ENCODE peak calls at places on chromosomes 1 and 21, in seven cellular contexts. H is activated CD4-positive, alpha-beta T cell treated with anti-CD3 and anti-CD28 coated beads, Interleukin-2, amount 50 U/mL, for 24 hours; B is AG04449; D is EL; T is stimulated activated CD8-positive, alpha-beta memory T cell treated with anti-CD3 and anti-CD28 coated beads, Interleukin-2, amount 100 ng/mL, for 1 hour; P is T-helper 2 cell; U is DND-41. I is an unnamed sample.
A peak's percentile ranks its signal among the peaks of the same experiment; 100 is the strongest.

GRCh38 chr1:25197982-25198681 is 34.2 kb downstream of the SYF2 start:
- DNase-seq in H (no peak), B (no peak), D (no peak), T (no peak), P (no peak), U (no peak), I (no peak)

GRCh38 chr1:171233183-171233582 is 15.1 kb upstream of the FMO1 start:
- DNase-seq in H (no peak), B (no peak), D (no peak), T (no peak), P (no peak), U (no peak), I (no peak)

GRCh38 chr1:210536263-210536961 is 207.7 kb downstream of the HHAT start:
- DNase-seq in H (no peak), B (no peak), D (no peak), T (no peak), P (no peak), U (no peak), I (no peak)

GRCh38 chr1:1782399-1783221 is 4.3 kb upstream of the NADK start:
- DNase-seq in H (no peak), B (no peak), D (peak; percentile 70), T (no peak), P (no peak), U (no peak), I (peak; percentile 54)

GRCh38 chr1:12052997-12053686 is 10.0 kb upstream of the TNFRSF8 start:
- DNase-seq in H (no peak), B (no peak), D (no peak), T (no peak), P (no peak), U (no peak), I (no peak)

GRCh38 chr21:45098867-45099266 is 24.5 kb downstream of the ADARB1 start:
- DNase-seq in H (no peak), B (no peak), D (peak; percentile 22), T (no peak), P (no peak), U (no peak), I (no peak)

GRCh38 chr1:7187121-7187510 is 401.9 kb downstream of the CAMTA1 start:
- DNase-seq in H (no peak), B (no peak), D (no peak), T (no peak), P (no peak), U (no peak), I (no peak)

GRCh38 chr1:235277709-235278108 is 50.3 kb downstream of the ARID4B start:
- DNase-seq in H (no peak), B (no peak), D (no peak), T (no peak), P (no peak), U (no peak), I (no peak)

GRCh38 chr1:116763787-116764465 is 9.7 kb downstream of the CD2 start:
- DNase-seq in H (no peak), B (no peak), D (peak; percentile 19), T (no peak), P (no peak), U (peak; percentile 61), I (no peak)

GRCh38 chr1:161771973-161772372 is 5.9 kb downstream of the ATF6 start:
- DNase-seq in H (no peak), B (no peak), D (no peak), T (no peak), P (no peak), U (no peak), I (no peak)

GRCh38 chr1:914253-914890 is 9.4 kb upstream of the SAMD11 start:
- DNase-seq in H (no peak), B (no peak), D (no peak), T (no peak), P (peak; percentile 5), U (no peak), I (no peak)

GRCh38 chr1:241413386-241413785 is 56.4 kb upstream of the RGS7 start:
- DNase-seq in H (no peak), B (no peak), D (peak; percentile 97), T (no peak), P (no peak), U (no peak), I (no peak)

GRCh38 chr1:60970081-60970509 is 112.3 kb upstream of the NFIA start:
- DNase-seq in H (no peak), B (no peak), D (peak; percentile 8), T (no peak), P (no peak), U (no peak), I (no peak)

GRCh38 chr1:47906009-47906432 is 91.2 kb downstream of the TRABD2B start:
- DNase-seq in H (no peak), B (no peak), D (no peak), T (no peak), P (no peak), U (no peak), I (no peak)

GRCh38 chr1:248703674-248704073 is 1.1 kb upstream of the OR14I1 start:
- DNase-seq in H (no peak), B (no peak), D (no peak), T (no peak), P (no peak), U (no peak), I (no peak)

GRCh38 chr1:231027136-231027925 is 12.7 kb downstream of the FAM89A start:
- DNase-seq in H (no peak), B (no peak), D (no peak), T (no peak), P (no peak), U (no peak), I (no peak)

GRCh38 chr21:14942801-14943490 is 121.9 kb downstream of the NRIP1 start:
- DNase-seq in H (no peak), B (no peak), D (no peak), T (no peak), P (no peak), U (no peak), I (no peak)

GRCh38 chr21:41529769-41530168 is 21.8 kb upstream of the TMPRSS2 start:
- DNase-seq in H (no peak), B (no peak), D (no peak), T (no peak), P (no peak), U (no peak), I (no peak)

GRCh38 chr21:46183910-46184624 is at the start of gene SPATC1L:
- DNase-seq in H (no peak), B (no peak), D (peak; percentile 58), T (peak; percentile 31), P (no peak), U (no peak), I (peak; percentile 71)

GRCh38 chr1:94616503-94616902 is 74.9 kb upstream of the F3 start:
- DNase-seq in H (no peak), B (no peak), D (peak; percentile 16), T (no peak), P (no peak), U (no peak), I (no peak)

GRCh38 chr1:155017021-155017945 is 14.7 kb downstream of the ZBTB7B start:
- DNase-seq in H (peak; percentile 83), B (peak; percentile 14), D (peak; percentile 95), T (peak; percentile 81), P (peak; percentile 80), U (peak; percentile 82), I (peak; percentile 86)

GRCh38 chr1:63983391-63984256 is 209.8 kb downstream of the ROR1 start:
- DNase-seq in H (no peak), B (no peak), D (no peak), T (no peak), P (no peak), U (no peak), I (no peak)

GRCh38 chr1:17438977-17439249 is 564 bp downstream of the RCC2 start:
- DNase-seq in H (no peak), B (no peak), D (no peak), T (no peak), P (no peak), U (peak; percentile 27), I (no peak)

GRCh38 chr1:8274396-8274795 is 43.5 kb upstream of the SLC45A1 start:
- DNase-seq in H (no peak), B (no peak), D (no peak), T (no peak), P (no peak), U (no peak), I (no peak)

GRCh38 chr1:50275564-50275963 is 147.7 kb downstream of the DMRTA2 start:
- DNase-seq in H (no peak), B (no peak), D (no peak), T (no peak), P (no peak), U (no peak), I (no peak)

GRCh38 chr1:21524686-21525339 is 15.6 kb downstream of the ALPL start:
- DNase-seq in H (no peak), B (no peak), D (no peak), T (no peak), P (no peak), U (no peak), I (peak; percentile 44)

GRCh38 chr1:196407358-196408041 is 200.7 kb downstream of the KCNT2 start:
- DNase-seq in H (no peak), B (no peak), D (peak; percentile 38), T (no peak), P (no peak), U (no peak), I (no peak)

I was measured in B cell.